ENCODE peak calls at places on chromosomes 2 and 18, in four cellular contexts. N, H, M and G are unnamed samples.

GRCh38 chr2:180676520-180676919 is 303.9 kb upstream of the UBE2E3 start:
- DNase-seq in M (no peak), H (no peak), N (no peak), G (no peak)

GRCh38 chr2:44016282-44016681 is 20.5 kb upstream of the LRPPRC start:
- DNase-seq in N (peak; percentile 62), M (no peak), H (no peak), G (peak; percentile 64)

GRCh38 chr2:146806295-146807005 is 1038.4 kb upstream of the ACVR2A start:
- DNase-seq in H (peak; percentile 5), N (no peak), M (no peak), G (no peak)

GRCh38 chr2:41928593-41928992 is 119.2 kb upstream of the PKDCC start:
- DNase-seq in H (no peak), M (no peak), N (peak; percentile 79), G (peak; percentile 87)

GRCh38 chr2:158795110-158795924 is at the start of gene DAPL1:
- DNase-seq in H (no peak), N (peak; percentile 27), M (no peak), G (no peak)

GRCh38 chr2:584863-585823 is 92.1 kb downstream of the TMEM18 start:
- DNase-seq in N (no peak), H (no peak), M (peak; percentile 16), G (no peak)

GRCh38 chr2:138827426-138828054 is 47.4 kb upstream of the NXPH2 start:
- DNase-seq in H (peak; percentile 53), M (no peak), N (peak; percentile 41), G (peak; percentile 67)

GRCh38 chr2:115874427-115874826 is 1432.0 kb downstream of the DPP10 start:
- DNase-seq in M (no peak), N (no peak), H (no peak), G (no peak)

GRCh38 chr2:34307636-34308035 is 708.5 kb upstream of the FAM98A start:
- DNase-seq in N (no peak), M (no peak), H (no peak), G (no peak)

GRCh38 chr2:143246246-143246645 is 117.0 kb downstream of the ARHGAP15 start:
- DNase-seq in N (no peak), H (no peak), M (no peak), G (no peak)

GRCh38 chr2:239598011-239598731 is 197.4 kb upstream of the HDAC4 start:
- DNase-seq in H (no peak), N (no peak), M (no peak), G (no peak)

GRCh38 chr2:203623104-203623503 is 83.3 kb upstream of the CD28 start:
- DNase-seq in H (no peak), N (peak; percentile 78), M (no peak), G (peak; percentile 33)

GRCh38 chr2:157348291-157348921 is 22.8 kb upstream of the ERMN start:
- DNase-seq in N (no peak), M (no peak), H (no peak), G (no peak)

GRCh38 chr2:17643031-17643615 is 102.6 kb downstream of the VSNL1 start:
- DNase-seq in M (no peak), N (peak; percentile 75), H (no peak), G (peak; percentile 86)

GRCh38 chr2:178128836-178129630 is 16.8 kb downstream of the RBM45 start:
- DNase-seq in N (no peak), H (no peak), M (no peak), G (no peak)

GRCh38 chr2:98300475-98300874 is 45.8 kb upstream of the CNGA3 start:
- DNase-seq in H (no peak), M (no peak), N (no peak), G (no peak)

GRCh38 chr2:231557571-231558217 is 27.4 kb upstream of the NMUR1 start:
- DNase-seq in M (peak; percentile 16), H (peak; percentile 40), N (peak; percentile 84), G (peak; percentile 73)

GRCh38 chr2:15662579-15662978 is 70.9 kb downstream of the DDX1 start:
- DNase-seq in H (no peak), M (no peak), N (no peak), G (no peak)

GRCh38 chr2:234771985-234772774 is 179.6 kb upstream of the SH3BP4 start:
- DNase-seq in N (no peak), M (no peak), H (no peak), G (no peak)

GRCh38 chr18:59272221-59272888 is 899 bp downstream of the RAX start:
- DNase-seq in N (no peak), M (no peak), H (no peak), G (no peak)

GRCh38 chr2:157345647-157346389 is 20.2 kb upstream of the ERMN start:
- DNase-seq in H (no peak), N (no peak), M (no peak), G (no peak)

GRCh38 chr2:171509945-171510731 is 12.1 kb upstream of the CYBRD1 start:
- DNase-seq in N (no peak), M (no peak), H (no peak), G (no peak)

GRCh38 chr2:171564463-171564862 is 42.2 kb downstream of the CYBRD1 start:
- DNase-seq in M (no peak), N (no peak), H (no peak), G (no peak)

GRCh38 chr2:160590664-160591063 is 97.1 kb upstream of the RBMS1 start:
- DNase-seq in N (no peak), M (no peak), H (no peak), G (no peak)

GRCh38 chr2:26892133-26892532 is 44.2 kb downstream of the DPYSL5 start:
- DNase-seq in H (no peak), M (no peak), N (no peak), G (no peak)